ENCODE peak calls at places on chromosomes 12 and 14, in seven cellular contexts. W, N, C, Y, K, X and I are unnamed samples.

GRCh38 chr14:68815288-68816182 is 22.7 kb upstream of the ZFP36L1 start:
- DNase-seq in W (no peak), N (peak; percentile 77), C (no peak), Y (peak; percentile 76), K (no peak), X (no peak), I (peak; percentile 76)

GRCh38 chr14:31937730-31938346 is 139.3 kb upstream of the ARHGAP5 start:
- DNase-seq in W (peak; percentile 70), N (no peak), C (peak; percentile 79), Y (peak; percentile 67), K (peak; percentile 91), X (peak; percentile 26), I (peak; percentile 41)

GRCh38 chr14:55274760-55275159 is 3.5 kb downstream of the FBXO34 start:
- DNase-seq in W (no peak), N (no peak), C (peak; percentile 24), Y (no peak), K (no peak), X (no peak), I (no peak)

GRCh38 chr12:120252071-120252906 is 13.2 kb downstream of the PXN start:
- DNase-seq in W (no peak), N (no peak), C (no peak), Y (no peak), K (no peak), X (no peak), I (no peak)

GRCh38 chr14:104130974-104131651 is 7.3 kb upstream of the KIF26A start:
- DNase-seq in W (peak; percentile 66), N (peak; percentile 72), C (no peak), Y (peak; percentile 62), K (no peak), X (peak; percentile 35), I (peak; percentile 56)

GRCh38 chr14:53865716-53866115 is 90.9 kb downstream of the BMP4 start:
- DNase-seq in W (no peak), N (no peak), C (no peak), Y (no peak), K (no peak), X (no peak), I (no peak)

GRCh38 chr14:63467440-63468072 is 75.6 kb downstream of the PPP2R5E start:
- DNase-seq in W (no peak), N (no peak), C (no peak), Y (no peak), K (no peak), X (no peak), I (no peak)

GRCh38 chr12:85155791-85156190 is 119.6 kb downstream of the LRRIQ1 start:
- DNase-seq in W (no peak), N (no peak), C (no peak), Y (no peak), K (peak; percentile 31), X (no peak), I (no peak)

GRCh38 chr12:8648598-8649205 is 13.9 kb downstream of the MFAP5 start:
- DNase-seq in W (no peak), N (no peak), C (no peak), Y (no peak), K (no peak), X (no peak), I (no peak)

GRCh38 chr14:58299665-58300202 is 1.4 kb downstream of the ARID4A start:
- DNase-seq in W (no peak), N (no peak), C (peak; percentile 49), Y (no peak), K (no peak), X (no peak), I (no peak)

GRCh38 chr14:105477659-105478623 is 3.3 kb downstream of the CRIP2 start:
- DNase-seq in W (no peak), N (no peak), C (peak; percentile 35), Y (no peak), K (no peak), X (no peak), I (no peak)

GRCh38 chr12:96400631-96401060 is 407 bp upstream of the CDK17 start:
- DNase-seq in W (no peak), N (no peak), C (no peak), Y (no peak), K (no peak), X (no peak), I (no peak)

GRCh38 chr14:89748004-89748403 is 206.5 kb downstream of the EFCAB11 start:
- DNase-seq in W (no peak), N (no peak), C (no peak), Y (no peak), K (no peak), X (no peak), I (no peak)

GRCh38 chr12:48875944-48876520 is 10.4 kb upstream of the RND1 start:
- DNase-seq in W (no peak), N (no peak), C (no peak), Y (no peak), K (no peak), X (no peak), I (no peak)

GRCh38 chr14:91258021-91258618 is 13.6 kb upstream of the GPR68 start:
- DNase-seq in W (peak; percentile 36), N (no peak), C (no peak), Y (peak; percentile 91), K (no peak), X (no peak), I (no peak)

GRCh38 chr14:93115920-93116675 is at the start of gene ITPK1:
- DNase-seq in W (peak; percentile 59), N (no peak), C (peak; percentile 66), Y (peak; percentile 80), K (no peak), X (no peak), I (peak; percentile 94)

GRCh38 chr14:68705741-68706283 is 87.1 kb downstream of the ZFP36L1 start:
- DNase-seq in W (peak; percentile 84), N (peak; percentile 74), C (no peak), Y (peak; percentile 51), K (no peak), X (no peak), I (no peak)

GRCh38 chr14:64704743-64705405 is 650 bp downstream of the PLEKHG3 start:
- DNase-seq in W (peak; percentile 50), N (peak; percentile 83), C (no peak), Y (peak; percentile 72), K (no peak), X (no peak), I (peak; percentile 49)

GRCh38 chr12:46446645-46447044 is 74.1 kb upstream of the SLC38A2 start:
- DNase-seq in W (no peak), N (no peak), C (no peak), Y (no peak), K (no peak), X (no peak), I (no peak)

DNA sequence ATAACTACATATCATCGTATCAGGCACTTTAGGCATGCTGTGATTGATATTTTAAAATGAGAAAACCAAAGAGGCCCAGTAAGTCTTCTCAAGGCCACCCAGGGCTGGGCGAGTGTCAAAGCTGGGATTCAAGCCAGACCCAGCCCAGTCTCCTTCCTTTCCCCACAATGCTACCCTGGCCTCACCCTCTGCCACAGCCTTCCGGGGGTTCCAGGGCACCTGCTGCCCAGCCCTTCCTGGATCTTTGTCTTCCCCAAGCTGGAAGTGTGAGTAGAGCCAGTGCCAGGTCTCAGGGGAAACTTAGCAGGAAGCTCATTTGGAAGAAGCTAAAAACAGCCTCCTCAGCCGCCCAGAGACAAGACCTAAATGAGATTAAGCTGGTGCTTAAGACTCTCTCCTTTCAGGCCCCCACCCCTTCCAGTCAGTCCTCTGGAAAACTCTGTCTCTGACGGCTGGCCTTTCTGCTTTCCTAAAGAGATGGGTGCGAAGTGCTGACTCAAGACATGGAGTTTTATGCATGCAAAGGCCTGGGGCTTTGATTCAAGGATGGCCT is 184.1 kb downstream of the KCNA5 start:
- DNase-seq in W (peak; percentile 9), N (no peak), C (no peak), Y (no peak), K (no peak), X (no peak), I (no peak)
- TF ChIP-seq POLR2AphosphoS5 in W (no peak), N (no peak), C (no peak), Y (no peak), K (no peak), X (no peak), I (peak; percentile 44)

GRCh38 chr14:102819790-102820330 is 42.6 kb downstream of the TRAF3 start:
- DNase-seq in W (no peak), N (no peak), C (no peak), Y (no peak), K (no peak), X (no peak), I (no peak)
- H3K4me3 ChIP-seq in W (no peak overlapping the region), N (no peak overlapping the region), C (no peak overlapping the region), Y (no peak overlapping the region), K (no peak overlapping the region), X (peak overlapping the region; percentile 56), I (no peak overlapping the region)

GRCh38 chr14:61493996-61494395 is 172.6 kb downstream of the PRKCH start:
- DNase-seq in W (no peak), N (no peak), C (no peak), Y (no peak), K (no peak), X (no peak), I (no peak)
- H3K9me3 ChIP-seq in W (no peaks in the 10 kb centered on the region), N (no peaks in the 10 kb centered on the region), C (no peaks in the 10 kb centered on the region), Y (no peaks in the 10 kb centered on the region), K (no peaks in the 10 kb centered on the region), X (no peaks in the 10 kb centered on the region), I (no peaks in the 10 kb centered on the region)

DNA sequence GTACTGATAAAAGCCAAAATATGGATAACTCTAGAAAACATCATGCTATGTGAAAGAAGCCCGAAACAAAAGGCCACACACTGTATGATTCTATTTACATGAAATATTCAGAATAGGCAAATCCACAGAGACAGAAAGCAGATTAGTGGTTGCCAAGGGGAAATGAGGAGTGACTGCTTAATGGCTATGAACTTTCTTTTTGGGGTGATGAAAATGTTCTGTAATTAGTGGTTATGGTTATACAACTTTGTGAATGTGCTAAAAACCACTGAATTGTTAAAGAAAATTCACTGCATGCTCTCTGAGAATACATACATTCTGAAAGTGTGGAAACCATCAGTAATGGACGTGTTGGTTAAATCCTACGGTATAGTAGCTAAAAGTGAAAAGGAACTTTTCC is 39.9 kb upstream of the STON2 start:
- DNase-seq in W (no peak), N (no peak), C (no peak), Y (no peak), K (no peak), X (no peak), I (no peak)
- TF ChIP-seq POLR2AphosphoS5 in W (no peak), N (no peak), C (no peak), Y (no peak), K (no peak), X (no peak), I (no peak)

DNA sequence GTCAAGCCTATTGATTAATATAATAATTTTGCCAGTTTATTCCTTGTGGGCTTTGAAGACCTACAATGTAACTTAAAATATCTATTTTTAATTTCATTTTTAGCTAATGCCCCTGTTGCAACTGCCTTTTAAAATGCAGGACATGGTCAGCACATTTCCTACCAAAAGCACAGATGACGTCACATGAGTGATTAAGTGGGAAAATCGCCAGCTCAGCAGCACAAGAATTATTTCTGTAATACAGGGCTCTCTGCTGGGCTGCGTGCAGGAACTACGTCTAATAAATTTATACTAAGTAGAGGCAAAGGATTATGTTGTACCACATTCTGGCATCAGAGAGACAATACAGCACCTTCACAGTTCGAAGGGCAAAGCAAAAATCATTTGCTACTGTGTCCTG is 8.2 kb downstream of the RACGAP1 start:
- DNase-seq in W (peak; percentile 47), N (no peak), C (no peak), Y (peak; percentile 92), K (no peak), X (no peak), I (peak; percentile 76)
- H3K4me3 ChIP-seq in W (no peak overlapping the region), N (no peak overlapping the region), C (no peak overlapping the region), Y (no peak overlapping the region), K (no peak overlapping the region), X (peak overlapping the region; percentile 1), I (no peak overlapping the region)